ENCODE peak calls at places on chromosomes 4 and X, in four cellular contexts. G is activated naive CD4-positive, alpha-beta T cell treated with Interleukin-2 at 50 U/mL for 16 hours; V is left cardiac atrium; P is activated T-cell treated with anti-CD3 and anti-CD28 coated beads for 1 hour. Q is an unnamed sample.

GRCh38 chr4:148852092-148852699 is 410.0 kb upstream of the NR3C2 start:
- DNase-seq in V (no peak), P (no peak), G (no peak), Q (no peak)

GRCh38 chr4:55255171-55255570 is 90.9 kb upstream of the SRD5A3 start:
- DNase-seq in P (no peak), V (no peak), G (no peak), Q (no peak)

GRCh38 chr4:7253341-7253700 is 61.0 kb downstream of the SORCS2 start:
- DNase-seq in G (no peak), P (no peak), V (no peak), Q (no peak)

GRCh38 chrX:20260885-20261284 is 5.8 kb downstream of the RPS6KA3 start:
- DNase-seq in G (no peak), P (no peak), V (no peak), Q (no peak)

GRCh38 chr4:16745009-16745408 is 153.4 kb downstream of the LDB2 start:
- DNase-seq in P (no peak), G (no peak), V (no peak), Q (no peak)

GRCh38 chr4:137263206-137263605 is 269.1 kb downstream of the PCDH18 start:
- DNase-seq in G (no peak), P (no peak), V (no peak), Q (no peak)

GRCh38 chr4:82710202-82710929 is 88.2 kb downstream of the SCD5 start:
- DNase-seq in P (no peak), V (no peak), G (no peak), Q (no peak)

GRCh38 chr4:28443786-28444412 is 1583.3 kb downstream of the STIM2 start:
- DNase-seq in G (no peak), V (no peak), P (no peak), Q (no peak)

GRCh38 chrX:68257015-68257414 is 176.3 kb downstream of the OPHN1 start:
- DNase-seq in P (no peak), V (no peak), G (no peak), Q (no peak)

GRCh38 chr4:99300934-99301333 is 10.1 kb upstream of the ADH1A start:
- DNase-seq in V (peak; percentile 86), G (no peak), P (no peak), Q (no peak)

GRCh38 chr4:64756016-64756415 is 346.8 kb upstream of the TECRL start:
- DNase-seq in P (no peak), G (no peak), V (no peak), Q (no peak)

GRCh38 chr4:176123710-176124407 is 58.2 kb downstream of the WDR17 start:
- DNase-seq in P (no peak), V (peak; percentile 32), G (no peak), Q (no peak)

GRCh38 chrX:96386981-96387380 is 297.7 kb upstream of the DIAPH2 start:
- DNase-seq in G (no peak), P (no peak), V (no peak), Q (no peak)

GRCh38 chr4:8117278-8117682 is 41.3 kb downstream of the ABLIM2 start:
- DNase-seq in P (peak; percentile 5), G (peak; percentile 8), V (peak; percentile 47), Q (peak; percentile 22)

GRCh38 chr4:150308824-150309472 is 230.7 kb downstream of the DCLK2 start:
- DNase-seq in G (no peak), V (no peak), P (no peak), Q (no peak)

GRCh38 chr4:72094054-72094780 is 62.4 kb downstream of the NPFFR2 start:
- DNase-seq in G (no peak), P (no peak), V (no peak), Q (no peak)

GRCh38 chr4:163922302-163922701 is 427.8 kb downstream of the TMA16 start:
- DNase-seq in V (no peak), G (no peak), P (no peak), Q (no peak)

GRCh38 chr4:174056959-174057358 is 226.5 kb downstream of the FBXO8 start:
- DNase-seq in V (no peak), G (no peak), P (no peak), Q (no peak)

GRCh38 chr4:102356562-102357202 is 11.4 kb upstream of the SLC39A8 start:
- DNase-seq in V (no peak), P (no peak), G (no peak), Q (no peak)

GRCh38 chrX:106404512-106404911 is 207.3 kb upstream of the RADX start:
- DNase-seq in P (no peak), V (no peak), G (no peak), Q (no peak)

GRCh38 chr4:184538023-184538599 is 63.8 kb upstream of the IRF2 start:
- DNase-seq in P (peak; percentile 33), V (peak; percentile 89), G (peak; percentile 62), Q (peak; percentile 55)

GRCh38 chr4:168803727-168804126 is 206.3 kb downstream of the CBR4 start:
- DNase-seq in P (no peak), G (no peak), V (no peak), Q (no peak)

GRCh38 chrX:39729834-39730670 is 367.7 kb downstream of the BCOR start:
- DNase-seq in G (no peak), V (no peak), P (no peak), Q (no peak)

GRCh38 chr4:159689526-159689925 is 586.6 kb downstream of the RAPGEF2 start:
- DNase-seq in P (no peak), G (no peak), V (no peak), Q (no peak)

GRCh38 chr4:105807496-105807895 is 87.8 kb upstream of the NPNT start:
- DNase-seq in G (no peak), V (no peak), P (no peak), Q (no peak)

GRCh38 chr4:89242864-89243740 is 64.5 kb downstream of the GPRIN3 start:
- DNase-seq in P (no peak), G (no peak), V (no peak), Q (peak; percentile 27)

GRCh38 chrX:150482537-150483217 is 85.7 kb upstream of the MTM1 start:
- DNase-seq in V (no peak), G (peak; percentile 63), P (no peak), Q (peak; percentile 44)

GRCh38 chr4:5472166-5472565 is 236.2 kb downstream of the EVC2 start:
- DNase-seq in G (no peak), P (no peak), V (no peak), Q (no peak)

GRCh38 chr4:97645437-97645836 is 497.8 kb downstream of the STPG2 start:
- DNase-seq in V (no peak), P (no peak), G (no peak), Q (no peak)

Q was measured in activated T-helper 1 cell treated with anti-CD3 and anti-CD28 coated beads, Interleukin-12 subunit alpha, Interleukin-12 subunit beta, Interleukin-2, Interleukin-4 antibody, amounts not matched to agents 30 ng/mL and 10 ng/mL and 1 ng/mL, durations not matched to agents 14 hours and 24 hours and 36 hours.